ENCODE peak calls at places on chromosomes 12 and 14, in six cellular contexts. O is tibial nerve, P is colonic mucosa, H is GM13976, L is astrocyte of the spinal cord, Y is cardiac fibroblast. X is an unnamed sample.

GRCh38 chr14:24403294-24404013 is 4.7 kb downstream of the NYNRIN start:
- DNase-seq in Y (peak), P (no peak), H (no peak), O (no peak), L (no peak), X (no peak)

GRCh38 chr12:121893901-121894540 is 5.4 kb downstream of the PSMD9 start:
- DNase-seq in L (peak), Y (peak), H (no peak), O (no peak), P (peak), X (no peak)

GRCh38 chr12:106030210-106031175 is 108.3 kb downstream of the NUAK1 start:
- DNase-seq in H (no peak), O (no peak), Y (peak), L (peak), P (no peak), X (no peak)

GRCh38 chr14:102998393-102998792 is 59.0 kb downstream of the CDC42BPB start:
- DNase-seq in H (no peak), P (no peak), Y (peak), L (peak), O (no peak), X (no peak)

GRCh38 chr12:89326260-89327040 is 25.9 kb downstream of the DUSP6 start:
- DNase-seq in H (no peak), L (no peak), Y (no peak), P (no peak), O (no peak), X (no peak)

GRCh38 chr14:95021588-95021987 is 135.7 kb downstream of the DICER1 start:
- DNase-seq in P (no peak), L (no peak), H (no peak), Y (no peak), O (no peak), X (no peak)

GRCh38 chr14:44961730-44962572 is at the start of the genes KLHL28 and TOGARAM1:
- DNase-seq in O (peak), P (peak), H (peak), Y (peak), L (peak), X (peak)

GRCh38 chr14:60346706-60347105 is 97.7 kb downstream of the PPM1A start:
- DNase-seq in L (no peak), Y (peak), H (no peak), O (no peak), P (no peak), X (no peak)

GRCh38 chr12:116384629-116385485 is 107.4 kb upstream of the MED13L start:
- DNase-seq in Y (peak), H (peak), O (no peak), L (peak), P (no peak), X (peak)

GRCh38 chr12:105425263-105426174 is 95.0 kb downstream of the C12orf75 start:
- DNase-seq in H (no peak), L (no peak), O (no peak), Y (no peak), P (no peak), X (no peak)

GRCh38 chr12:49832836-49833421 is 4.7 kb upstream of the NCKAP5L start:
- DNase-seq in O (no peak), H (no peak), L (peak), P (no peak), Y (peak), X (no peak)

GRCh38 chr12:7989827-7990491 is 42.6 kb upstream of the FOXJ2 start:
- DNase-seq in P (peak), H (peak), O (no peak), Y (peak), L (no peak), X (peak)

GRCh38 chr12:60844875-60845274 is 1249.0 kb downstream of the SLC16A7 start:
- DNase-seq in H (no peak), Y (no peak), L (no peak), P (no peak), O (no peak), X (no peak)

GRCh38 chr14:74568380-74568649 is 43.7 kb downstream of the LTBP2 start:
- DNase-seq in Y (no peak), H (no peak), O (no peak), P (no peak), L (no peak), X (no peak)

GRCh38 chr14:95054346-95055280 is 102.7 kb downstream of the DICER1 start:
- DNase-seq in O (no peak), P (no peak), L (no peak), Y (no peak), H (no peak), X (no peak)

GRCh38 chr14:63438065-63438757 is 105.0 kb downstream of the PPP2R5E start:
- DNase-seq in O (no peak), Y (peak), P (peak), L (peak), H (no peak), X (no peak)

GRCh38 chr14:69573205-69573840 is 1.3 kb downstream of the CCDC177 start:
- DNase-seq in L (no peak), P (no peak), O (no peak), Y (no peak), H (no peak), X (no peak)

GRCh38 chr12:110704750-110705149 is 15.8 kb upstream of the HVCN1 start:
- DNase-seq in O (no peak), L (no peak), P (no peak), H (no peak), Y (no peak), X (peak)

GRCh38 chr12:47124451-47124850 is 44.7 kb upstream of the AMIGO2 start:
- DNase-seq in O (no peak), P (no peak), L (peak), H (no peak), Y (peak), X (no peak)

GRCh38 chr12:54560374-54560858 is 11.0 kb downstream of the PDE1B start:
- DNase-seq in Y (peak), L (peak), P (peak), H (peak), O (peak), X (peak)

GRCh38 chr12:108568653-108569154 is 6.3 kb downstream of the ISCU start:
- DNase-seq in P (peak), L (no peak), O (no peak), H (peak), Y (no peak), X (peak)

GRCh38 chr12:92593734-92594402 is 108.9 kb upstream of the PLEKHG7 start:
- DNase-seq in H (peak), L (peak), O (no peak), Y (peak), P (peak), X (peak)

GRCh38 chr14:95507174-95507573 is 9.3 kb downstream of the SYNE3 start:
- DNase-seq in P (peak), O (no peak), Y (peak), H (no peak), L (peak), X (no peak)

GRCh38 chr14:84885061-84885460 is 644.9 kb upstream of the FLRT2 start:
- DNase-seq in H (no peak), O (no peak), P (no peak), Y (no peak), L (no peak), X (no peak)

GRCh38 chr12:124359671-124360581 is 65.0 kb downstream of the RFLNA start:
- DNase-seq in H (no peak), L (peak), O (peak), Y (peak), P (peak), X (no peak)

GRCh38 chr14:24840204-24840893 is 206.4 kb upstream of the GZMB start:
- DNase-seq in O (no peak), P (no peak), H (no peak), Y (no peak), L (no peak), X (no peak)

GRCh38 chr12:129076466-129077325 is 223.4 kb downstream of the GLT1D1 start:
- DNase-seq in O (no peak), P (no peak), L (no peak), Y (no peak), H (no peak), X (no peak)

GRCh38 chr14:51446771-51447170 is 204.9 kb upstream of the FRMD6 start:
- DNase-seq in L (no peak), P (no peak), Y (peak), O (no peak), H (no peak), X (no peak)

GRCh38 chr14:23704890-23705289 is 68.7 kb downstream of the DHRS2 start:
- DNase-seq in O (no peak), Y (no peak), L (peak), P (no peak), H (no peak), X (no peak)

GRCh38 chr14:60777856-60778578 is 43.5 kb downstream of the MNAT1 start:
- DNase-seq in O (no peak), P (no peak), L (peak), Y (peak), H (no peak), X (no peak)

GRCh38 chr12:77047341-77048202 is 17.8 kb downstream of the E2F7 start:
- DNase-seq in P (no peak), L (no peak), O (no peak), H (no peak), Y (no peak), X (no peak)

GRCh38 chr12:111428728-111429175 is 23.0 kb downstream of the SH2B3 start:
- DNase-seq in O (no peak), Y (no peak), L (no peak), P (peak), H (no peak), X (no peak)

GRCh38 chr12:120453060-120453761 is 7.0 kb downstream of the GATC start:
- DNase-seq in P (no peak), H (no peak), L (no peak), O (no peak), Y (no peak), X (no peak)

GRCh38 chr14:49982522-49982951 is 89.7 kb downstream of the ARF6 start:
- DNase-seq in O (no peak), Y (peak), L (peak), P (no peak), H (no peak), X (no peak)

GRCh38 chr14:92217956-92218355 is 96.2 kb downstream of the CPSF2 start:
- DNase-seq in O (no peak), P (no peak), L (no peak), Y (peak), H (no peak), X (no peak)

GRCh38 chr14:100583245-100583644 is 4.0 kb downstream of the BEGAIN start:
- DNase-seq in P (no peak), L (no peak), O (no peak), Y (no peak), H (no peak), X (no peak)

GRCh38 chr12:105233045-105233905 is 2.7 kb downstream of the APPL2 start:
- DNase-seq in O (no peak), Y (no peak), L (no peak), H (no peak), P (no peak), X (no peak)

GRCh38 chr12:54401127-54401526 is 16.6 kb upstream of the ZNF385A start:
- DNase-seq in P (no peak), O (no peak), H (no peak), Y (no peak), L (no peak), X (no peak)

GRCh38 chr12:4268549-4269181 is 4.9 kb upstream of the CCND2 start:
- DNase-seq in Y (peak), P (peak), H (no peak), L (no peak), O (no peak), X (no peak)

DNA sequence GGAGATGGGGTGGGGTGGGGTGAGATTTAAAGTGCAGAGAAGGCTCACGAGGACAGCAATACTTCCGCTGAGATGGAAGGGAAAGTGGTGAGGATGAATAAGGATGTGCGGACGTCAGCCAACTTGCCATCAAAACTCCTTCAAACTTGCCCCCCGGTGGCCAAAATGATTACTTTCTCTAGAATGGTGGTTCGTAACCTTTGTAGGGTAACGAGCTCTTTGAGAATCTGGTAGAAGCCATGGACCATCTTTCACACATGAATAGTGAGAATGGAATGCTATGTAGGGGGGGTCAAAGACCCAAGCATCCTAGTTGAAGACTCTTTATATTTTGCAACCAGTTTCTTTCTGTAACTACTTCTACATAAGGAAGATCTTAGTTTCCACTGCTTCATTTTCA is 245.9 kb upstream of the DDHD1 start:
- DNase-seq in O (no peak), P (no peak), L (peak), Y (peak), H (no peak), X (no peak)
- TF ChIP-seq CTCF in O (no peak), P (no peak), L (peak), Y (peak), H (no peak), X (no peak)

GRCh38 chr14:55938249-55938791 is 179.9 kb upstream of the PELI2 start:
- DNase-seq in H (no peak), P (no peak), O (no peak), Y (peak), L (peak), X (no peak)

GRCh38 chr14:55944757-55945156 is 173.5 kb upstream of the PELI2 start:
- DNase-seq in Y (no peak), O (no peak), P (no peak), H (no peak), L (no peak), X (no peak)

GRCh38 chr14:55942101-55942645 is 176.0 kb upstream of the PELI2 start:
- DNase-seq in Y (no peak), L (no peak), P (peak), H (no peak), O (no peak), X (no peak)

GRCh38 chr14:55948399-55948798 is 169.8 kb upstream of the PELI2 start:
- DNase-seq in O (no peak), Y (no peak), H (no peak), P (no peak), L (no peak), X (no peak)

DNA sequence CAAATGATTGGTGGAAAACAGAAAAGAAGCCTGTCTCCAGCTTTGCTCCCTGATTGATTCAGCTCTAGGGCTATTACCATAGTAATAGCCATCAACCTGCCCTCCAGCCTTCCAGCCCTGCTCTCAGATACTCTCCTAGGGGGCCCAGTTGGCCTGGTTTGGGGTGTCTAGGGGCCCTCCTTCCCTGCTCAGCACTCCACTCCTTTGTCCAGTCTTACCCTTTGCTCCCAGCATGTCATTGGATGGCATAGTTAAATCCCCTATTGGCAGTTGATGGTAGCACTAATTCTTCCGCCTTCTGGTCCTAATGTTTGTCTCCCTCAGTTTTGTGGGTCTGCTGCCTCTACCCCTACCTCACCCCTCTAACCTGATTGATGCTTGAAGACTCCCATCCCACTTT is 175.4 kb upstream of the PELI2 start:
- DNase-seq in Y (no peak), O (no peak), H (no peak), L (no peak), P (no peak), X (no peak)
- TF ChIP-seq CTCF in Y (no peak), O (no peak), H (no peak), L (no peak), P (no peak), X (no peak)

DNA sequence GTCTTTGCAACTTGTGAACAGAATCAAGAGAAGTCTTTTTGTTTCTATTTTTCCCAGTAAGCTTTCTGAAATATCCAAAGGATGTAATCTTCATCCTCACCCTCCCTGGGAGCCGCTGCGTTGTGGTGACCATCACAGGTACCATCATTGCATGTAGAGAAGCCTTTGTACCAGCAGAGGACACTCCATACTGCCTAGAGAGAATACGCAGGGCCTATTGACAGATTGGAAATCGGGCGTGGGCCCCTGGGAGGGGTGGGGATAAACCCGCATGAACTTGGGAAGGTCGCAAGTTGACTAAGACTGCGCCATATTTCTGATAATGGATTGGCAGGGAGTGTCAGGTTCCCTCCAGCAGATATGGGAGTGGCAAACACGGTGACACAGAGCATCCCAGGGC is 12.7 kb downstream of the KRT1 start:
- DNase-seq in P (no peak), Y (no peak), O (no peak), H (no peak), L (no peak), X (no peak)
- TF ChIP-seq CTCF in P (no peak), Y (peak), O (no peak), H (no peak), L (peak), X (no peak)

GRCh38 chr12:168201-168600 is 45.8 kb downstream of the SLC6A12 start:
- DNase-seq in P (no peak), O (no peak), H (no peak), Y (no peak), L (no peak), X (no peak)

GRCh38 chr12:171276-171675 is 42.7 kb downstream of the SLC6A12 start:
- DNase-seq in Y (no peak), L (no peak), H (no peak), O (no peak), P (no peak), X (no peak)

GRCh38 chr12:170361-171225 is 43.4 kb downstream of the SLC6A12 start:
- DNase-seq in P (no peak), H (no peak), O (no peak), Y (no peak), L (no peak), X (no peak)

GRCh38 chr12:168763-169525 is 45.0 kb downstream of the SLC6A12 start:
- DNase-seq in P (no peak), O (no peak), H (no peak), L (peak), Y (no peak), X (no peak)

DNA sequence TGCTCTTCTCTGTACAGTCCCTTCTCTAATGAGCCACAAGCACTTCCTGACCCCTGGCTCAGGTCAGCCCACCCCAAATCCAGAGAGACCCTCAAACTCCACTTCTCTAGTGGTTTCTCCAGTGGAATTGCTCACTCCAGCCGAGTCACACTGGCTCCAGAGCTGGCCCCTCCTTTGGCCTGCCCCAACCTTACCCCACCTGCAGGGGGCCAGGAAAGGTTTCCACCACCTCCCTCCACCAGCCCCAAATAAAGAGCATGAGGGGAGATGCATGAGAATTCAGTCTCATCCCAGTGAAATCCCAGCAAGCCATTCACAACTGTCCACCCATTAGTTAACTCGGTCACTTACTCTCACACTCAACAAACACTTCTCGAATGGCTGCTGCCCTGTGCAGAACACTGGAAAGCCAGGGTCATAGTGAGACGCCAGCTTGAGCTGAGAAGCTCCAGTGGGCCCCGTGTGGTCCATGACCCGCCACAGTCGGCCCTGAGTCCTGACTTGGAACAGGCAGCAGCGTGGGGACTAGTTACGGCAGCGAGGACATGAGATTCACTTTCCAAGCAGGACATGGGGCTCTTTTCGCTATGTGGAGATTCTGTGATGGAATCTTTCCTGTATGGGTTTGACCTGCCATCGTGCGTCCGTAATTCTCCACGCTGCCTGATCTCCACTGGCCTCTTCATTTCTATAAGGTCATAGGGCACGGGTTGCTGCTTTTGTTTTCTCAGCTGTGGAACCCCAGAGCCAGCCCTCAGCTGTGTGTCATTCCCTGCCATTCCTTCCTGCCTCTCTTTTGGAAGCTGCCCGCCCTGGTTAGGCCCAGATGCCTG is 44.2 kb downstream of the SLC6A12 start:
- DNase-seq in O (no peak), L (no peak), P (no peak), Y (no peak), H (no peak), X (no peak)
- TF ChIP-seq CTCF in O (no peak), L (peak), P (no peak), Y (peak), H (no peak), X (no peak)

GRCh38 chr12:19129486-19130223 is at the start of gene PLEKHA5:
- DNase-seq in Y (peak), P (peak), H (peak), L (peak), O (peak), X (peak)
- TF ChIP-seq CTCF in Y (no peak), P (no peak), H (no peak), L (no peak), O (no peak), X (no peak)

GRCh38 chr12:68792952-68793351 is 15.0 kb upstream of the MDM2 start:
- DNase-seq in O (no peak), L (peak), H (peak), P (no peak), Y (peak), X (peak)
- TF ChIP-seq CTCF in O (no peak), L (no peak), H (no peak), P (no peak), Y (no peak), X (no peak)

DNA sequence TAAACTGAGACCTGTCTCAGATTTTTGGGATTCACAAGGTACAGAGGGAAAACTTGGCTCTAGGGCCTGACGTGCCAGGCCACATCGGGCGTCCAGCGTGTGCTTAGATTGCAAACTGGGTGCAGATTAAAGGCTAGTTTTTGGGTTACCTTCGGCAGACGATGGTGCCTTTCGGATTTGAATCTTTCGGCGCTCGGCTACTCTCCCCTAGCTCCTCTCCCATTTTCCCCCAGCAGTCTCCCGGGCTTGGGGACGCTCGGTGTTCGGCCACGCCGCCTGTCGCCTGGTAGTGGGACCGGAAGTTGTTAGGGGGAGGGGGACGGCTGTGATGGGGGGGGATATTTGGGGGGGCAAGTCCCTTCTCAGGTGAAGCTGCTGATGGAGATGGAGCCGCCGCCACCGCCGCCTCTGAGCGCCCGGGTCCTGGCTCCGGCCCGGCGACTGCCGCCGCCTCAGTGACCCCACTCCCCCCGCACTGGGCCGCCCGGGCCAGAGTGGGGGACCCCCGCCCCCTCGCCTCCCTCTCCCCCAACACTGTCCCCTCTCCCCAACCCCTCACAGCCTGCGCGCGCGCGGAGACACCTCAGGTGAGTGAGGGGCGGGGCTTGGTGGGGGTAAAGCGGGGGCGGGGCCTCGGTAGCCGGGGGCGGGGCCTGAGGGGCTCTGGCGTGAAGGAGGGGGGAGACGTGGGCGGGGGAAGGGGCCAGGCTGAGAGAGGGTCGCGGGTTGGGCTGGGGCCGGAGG is 10.2 kb downstream of the SUOX start:
- DNase-seq in P (peak), O (peak), L (peak), H (peak), Y (peak), X (peak)
- TF ChIP-seq CTCF in P (no peak), O (no peak), L (no peak), H (no peak), Y (no peak), X (no peak)